ENCODE peak calls at places on chromosomes 3 and 15, in six cellular contexts. R is right atrium auricular region, C is hepatocyte, V is ovary, P is Peyer's patch, T is body of pancreas. W is an unnamed sample. For H3K4me1, the result is how much of the 10 kb centered on the place peaks cover.

GRCh38 chr3:102060814-102061213 is 211.5 kb downstream of the NFKBIZ start:
- DNase-seq in T (no peak), P (no peak), R (no peak), V (no peak), C (peak), W (no peak)

GRCh38 chr3:183449391-183449790 is 21.0 kb upstream of the MCF2L2 start:
- DNase-seq in C (peak), T (no peak), V (no peak), P (no peak), R (no peak), W (no peak)

GRCh38 chr15:68403161-68403941 is 28.6 kb downstream of the ITGA11 start:
- DNase-seq in P (no peak), V (no peak), C (no peak), T (no peak), R (peak), W (peak)

GRCh38 chr15:63232943-63233342 is 43.5 kb downstream of the RAB8B start:
- DNase-seq in C (no peak), R (no peak), T (no peak), P (no peak), V (no peak), W (no peak)

GRCh38 chr3:126567696-126568438 is 9.1 kb upstream of the C3orf22 start:
- DNase-seq in P (peak), C (no peak), T (no peak), R (no peak), V (no peak), W (no peak)

GRCh38 chr3:5122741-5123706 is 932 bp downstream of the ARL8B start:
- DNase-seq in P (peak), R (peak), V (no peak), C (peak), T (peak), W (no peak)

GRCh38 chr15:42036991-42037390 is 16.1 kb upstream of the PLA2G4E start:
- DNase-seq in T (no peak), V (no peak), R (no peak), P (no peak), C (no peak), W (no peak)

GRCh38 chr15:68363353-68363752 is 68.6 kb downstream of the ITGA11 start:
- DNase-seq in R (no peak), P (no peak), V (no peak), T (no peak), C (no peak), W (no peak)

GRCh38 chr3:172607305-172608121 is 84.3 kb upstream of the TNFSF10 start:
- DNase-seq in P (no peak), T (no peak), C (no peak), R (no peak), V (no peak), W (no peak)

GRCh38 chr15:39283531-39283930 is 297.3 kb upstream of the THBS1 start:
- DNase-seq in C (no peak), R (no peak), T (no peak), P (no peak), V (no peak), W (no peak)

GRCh38 chr3:71378509-71378908 is 205.0 kb downstream of the FOXP1 start:
- DNase-seq in R (no peak), P (no peak), C (no peak), T (no peak), V (no peak), W (no peak)

GRCh38 chr3:71376911-71377310 is 206.6 kb downstream of the FOXP1 start:
- DNase-seq in R (no peak), P (no peak), V (no peak), T (no peak), C (no peak), W (no peak)

GRCh38 chr3:71376499-71376898 is 207.0 kb downstream of the FOXP1 start:
- DNase-seq in V (no peak), R (no peak), C (no peak), T (no peak), P (no peak), W (no peak)

GRCh38 chr3:71384393-71384792 is 199.1 kb downstream of the FOXP1 start:
- DNase-seq in R (no peak), C (no peak), P (no peak), V (no peak), T (no peak), W (no peak)

GRCh38 chr3:71380096-71380495 is 203.4 kb downstream of the FOXP1 start:
- DNase-seq in T (no peak), V (no peak), R (no peak), P (no peak), C (no peak), W (no peak)
- TF ChIP-seq CTCF in T (no peak), V (no peak), R (no peak), P (no peak), C (no peak), W (peak)

GRCh38 chr15:33344530-33344929 is 33.8 kb downstream of the RYR3 start:
- DNase-seq in R (no peak), P (no peak), C (no peak), T (no peak), V (no peak), W (no peak)

GRCh38 chr15:33344111-33344510 is 33.3 kb downstream of the RYR3 start:
- DNase-seq in V (no peak), P (no peak), C (no peak), T (no peak), R (no peak), W (no peak)

GRCh38 chr15:33343275-33343674 is 32.5 kb downstream of the RYR3 start:
- DNase-seq in P (no peak), T (no peak), C (no peak), R (no peak), V (no peak), W (no peak)

DNA sequence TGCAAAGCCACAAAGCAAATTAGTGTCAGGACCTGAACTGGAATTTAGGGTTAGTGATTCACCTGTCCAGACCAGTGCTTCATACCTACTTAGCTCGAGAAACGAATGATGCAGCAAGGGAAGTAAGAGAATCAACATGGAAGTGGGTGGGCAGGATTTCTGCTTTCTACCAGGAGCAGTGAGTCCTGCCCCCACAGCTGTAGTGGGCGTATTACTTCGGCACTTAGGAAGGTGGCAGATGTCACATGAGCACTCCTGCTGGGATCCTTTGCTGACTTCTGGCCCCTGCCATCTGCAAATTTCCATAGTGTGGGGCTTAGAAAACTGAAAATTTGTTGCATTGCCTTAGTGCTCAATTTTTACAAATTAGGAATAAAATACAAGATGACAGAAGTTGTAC is 31.2 kb downstream of the RYR3 start:
- DNase-seq in P (no peak), T (no peak), R (no peak), C (no peak), V (no peak), W (no peak)
- H3K4me1 ChIP-seq in P (under half), T (under half), R (under half), C (under half), V (under half), W (under half)

GRCh38 chr15:40762919-40763800 is 708 bp upstream of the GCHFR start:
- DNase-seq in T (peak), R (peak), P (peak), C (peak), V (peak), W (peak)
- H3K27ac ChIP-seq in T (peak), R (peak), P (peak), C (peak), V (peak), W (peak)

DNA sequence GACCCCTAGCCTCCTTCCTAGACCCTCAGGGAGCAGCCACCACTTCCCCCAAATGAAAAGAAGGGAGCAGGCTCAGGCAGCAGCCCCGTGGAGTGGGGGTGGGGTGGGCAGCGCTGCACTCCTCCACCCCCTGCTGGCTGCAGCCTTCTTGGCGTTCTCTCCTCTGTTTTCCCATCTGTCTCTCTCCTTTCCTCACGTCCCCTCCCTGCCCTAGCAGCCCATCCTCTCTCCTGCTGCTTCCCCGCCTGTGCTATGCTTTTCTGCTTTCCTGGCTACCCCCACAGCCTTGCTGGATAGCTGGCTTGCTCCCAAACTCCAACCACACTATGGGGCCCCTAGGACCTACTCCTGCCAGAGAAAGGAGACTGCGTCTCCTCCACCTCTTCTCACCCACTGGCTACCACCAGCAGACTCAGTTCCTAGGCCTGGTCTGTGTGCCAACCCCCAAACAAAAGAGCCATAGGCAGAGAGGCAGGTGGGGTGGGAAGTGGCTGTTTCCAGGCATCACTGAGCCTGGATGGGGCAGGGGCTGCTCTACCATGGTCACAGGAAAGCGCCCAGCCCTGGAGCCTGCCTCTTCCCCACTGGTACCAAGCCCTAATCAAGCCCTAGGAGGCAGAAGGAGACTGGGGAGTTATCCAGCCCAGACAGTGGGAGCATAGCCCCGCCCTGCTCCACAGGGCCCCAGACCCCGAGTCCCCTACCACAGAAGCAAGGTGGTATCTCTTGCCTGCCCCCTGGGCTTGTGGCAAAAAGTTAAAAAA is 3.4 kb upstream of the DISP2 start:
- DNase-seq in C (peak), P (peak), T (no peak), V (peak), R (no peak), W (no peak)
- TF ChIP-seq CTCF in C (peak), P (no peak), T (peak), V (no peak), R (peak), W (peak)

GRCh38 chr15:74529911-74530310 is 11.1 kb upstream of the ARID3B start:
- DNase-seq in C (no peak), T (no peak), P (no peak), V (no peak), R (no peak), W (no peak)

GRCh38 chr15:74530771-74531143 is 10.3 kb upstream of the ARID3B start:
- DNase-seq in P (no peak), R (no peak), C (no peak), T (no peak), V (no peak), W (no peak)

GRCh38 chr15:74535388-74536084 is 5.5 kb upstream of the ARID3B start:
- DNase-seq in V (no peak), P (no peak), T (no peak), C (no peak), R (no peak), W (no peak)

GRCh38 chr15:74528876-74529275 is 12.1 kb upstream of the ARID3B start:
- DNase-seq in P (no peak), R (no peak), V (no peak), T (no peak), C (no peak), W (no peak)

GRCh38 chr15:74531144-74531811 is 9.7 kb upstream of the ARID3B start:
- DNase-seq in P (no peak), R (no peak), T (no peak), V (no peak), C (peak), W (peak)
- H3K4me1 ChIP-seq in P (under half), R (under half), T (under half), V (under half), C (under half), W (under half)